ENCODE peak calls at places on chromosomes 16 and 17, in five cellular contexts. I is Peyer's patch; N is AG20443; C is M059J; X is stimulated activated CD4-positive, alpha-beta T cell treated with anti-CD3 and anti-CD28 coated beads, Interleukin-4, amount 100 ng/mL, for 24 hours. G is an unnamed sample.
A peak's percentile ranks its signal among the peaks of the same experiment; 100 is the strongest.

GRCh38 chr17:12727881-12728280 is 61.4 kb upstream of the ARHGAP44 start:
- DNase-seq in I (no peak), N (no peak), C (peak; percentile 62), X (no peak), G (no peak)

GRCh38 chr16:51152691-51153261 is 1.7 kb upstream of the SALL1 start:
- DNase-seq in I (no peak), X (no peak), N (peak; percentile 69), C (peak; percentile 77), G (no peak)

GRCh38 chr17:15307686-15308085 is 33.7 kb downstream of the TEKT3 start:
- DNase-seq in X (no peak), N (no peak), I (no peak), C (no peak), G (no peak)

GRCh38 chr17:30372755-30373154 is 6.0 kb upstream of the CPD start:
- DNase-seq in X (peak; percentile 60), C (peak; percentile 78), N (no peak), I (no peak), G (no peak)

GRCh38 chr17:67520282-67520906 is 143.3 kb downstream of the PITPNC1 start:
- DNase-seq in N (peak; percentile 58), X (no peak), I (peak; percentile 52), C (no peak), G (no peak)

GRCh38 chr17:48500435-48501426 is 30.1 kb downstream of the HOXB1 start:
- DNase-seq in C (no peak), X (no peak), I (no peak), N (no peak), G (no peak)

GRCh38 chr16:23597003-23597756 is 1.1 kb upstream of the NDUFAB1 start:
- DNase-seq in C (peak; percentile 32), N (no peak), X (peak; percentile 9), I (peak; percentile 49), G (no peak)

GRCh38 chr17:49848019-49848473 is at the start of gene TAC4:
- DNase-seq in X (no peak), N (no peak), C (no peak), I (no peak), G (peak; percentile 29)

GRCh38 chr16:78461496-78461938 is 362.1 kb downstream of the WWOX start:
- DNase-seq in I (no peak), C (no peak), X (no peak), N (no peak), G (no peak)

GRCh38 chr16:30095166-30096078 is 591 bp downstream of the YPEL3 start:
- DNase-seq in I (no peak), N (no peak), C (no peak), X (no peak), G (peak; percentile 72)

GRCh38 chr17:45291170-45291805 is 25.5 kb downstream of the MAP3K14 start:
- DNase-seq in X (no peak), N (no peak), C (no peak), I (peak; percentile 73), G (no peak)

GRCh38 chr16:75701361-75701760 is at the start of gene DUXB:
- DNase-seq in C (no peak), X (no peak), N (no peak), I (no peak), G (no peak)

GRCh38 chr16:8493885-8494487 is 96.3 kb downstream of the TMEM114 start:
- DNase-seq in N (no peak), I (no peak), X (no peak), C (no peak), G (no peak)

GRCh38 chr16:10731790-10732189 is 11.9 kb upstream of the NUBP1 start:
- DNase-seq in C (no peak), I (no peak), N (no peak), X (no peak), G (no peak)

GRCh38 chr16:30997887-30998711 is 12.3 kb downstream of the STX1B start:
- DNase-seq in C (peak; percentile 96), X (no peak), N (peak; percentile 89), I (no peak), G (no peak)

GRCh38 chr17:80782536-80783427 is 208.9 kb upstream of the CHMP6 start:
- DNase-seq in N (no peak), X (peak; percentile 39), C (no peak), I (no peak), G (no peak)

GRCh38 chr17:15083225-15083624 is 181.9 kb downstream of the PMP22 start:
- DNase-seq in N (peak; percentile 14), C (no peak), I (no peak), X (no peak), G (no peak)

GRCh38 chr16:46638947-46639925 is 18.1 kb upstream of the SHCBP1 start:
- DNase-seq in X (no peak), C (peak; percentile 27), N (peak; percentile 59), I (no peak), G (no peak)

GRCh38 chr16:56970934-56971767 is 9.4 kb downstream of the CETP start:
- DNase-seq in I (peak; percentile 60), C (peak; percentile 50), N (no peak), X (no peak), G (no peak)

GRCh38 chr17:44159519-44160210 is 10.8 kb upstream of the ASB16 start:
- DNase-seq in N (no peak), C (no peak), X (peak; percentile 38), I (peak; percentile 51), G (no peak)

GRCh38 chr17:20085283-20085875 is 76.2 kb downstream of the SPECC1 start:
- DNase-seq in C (peak; percentile 42), I (no peak), N (no peak), X (no peak), G (no peak)

GRCh38 chr16:57091990-57092785 is at the start of gene CPNE2:
- DNase-seq in I (peak; percentile 75), C (peak; percentile 54), X (peak; percentile 20), N (peak; percentile 83), G (peak; percentile 90)

GRCh38 chr17:75367312-75367711 is 38.2 kb downstream of the GRB2 start:
- DNase-seq in C (peak; percentile 83), N (no peak), I (no peak), X (no peak), G (no peak)